ENCODE peak calls at places on chromosome 21, in six cellular contexts. Q is neural progenitor cell; P is HT-29; H is activated T-helper 1 cell treated with anti-CD3 and anti-CD28 coated beads, Interleukin-2, amount 50 U/mL, for 16 hours; S is NCI-H446; W is Karpas-422. U is an unnamed sample.
A peak's percentile ranks its signal among the peaks of the same experiment; 100 is the strongest.

GRCh38 chr21:31538821-31539220 is 120.7 kb upstream of the SOD1 start:
- DNase-seq in Q (no peak), P (no peak), H (no peak), S (no peak), W (no peak), U (no peak)

GRCh38 chr21:39136711-39137110 is 46.5 kb downstream of the PSMG1 start:
- DNase-seq in Q (no peak), P (no peak), H (no peak), S (no peak), W (no peak), U (no peak)

GRCh38 chr21:35924714-35925301 is 135.5 kb downstream of the SETD4 start:
- DNase-seq in Q (no peak), P (no peak), H (no peak), S (no peak), W (no peak), U (no peak)

GRCh38 chr21:39604951-39605350 is 7.8 kb upstream of the B3GALT5 start:
- DNase-seq in Q (no peak), P (no peak), H (no peak), S (no peak), W (no peak), U (no peak)

GRCh38 chr21:31142600-31142999 is 104.3 kb upstream of the KRTAP19-8 start:
- DNase-seq in Q (peak; percentile 42), P (no peak), H (no peak), S (no peak), W (peak; percentile 58), U (no peak)

GRCh38 chr21:35904995-35905972 is 155.0 kb downstream of the SETD4 start:
- DNase-seq in Q (no peak), P (no peak), H (no peak), S (no peak), W (no peak), U (no peak)

GRCh38 chr21:31873275-31873695 is 465 bp downstream of the HUNK start:
- DNase-seq in Q (peak; percentile 66), P (no peak), H (no peak), S (no peak), W (no peak), U (no peak)

GRCh38 chr21:38766987-38767722 is 38.6 kb upstream of the ETS2 start:
- DNase-seq in Q (no peak), P (no peak), H (peak; percentile 13), S (no peak), W (no peak), U (peak; percentile 32)

GRCh38 chr21:38714998-38715397 is 90.7 kb upstream of the ETS2 start:
- DNase-seq in Q (no peak), P (no peak), H (no peak), S (no peak), W (no peak), U (no peak)

GRCh38 chr21:31911138-31911907 is 38.5 kb downstream of the HUNK start:
- DNase-seq in Q (no peak), P (no peak), H (no peak), S (no peak), W (no peak), U (no peak)

GRCh38 chr21:25313891-25314646 is 293.2 kb downstream of the MRPL39 start:
- DNase-seq in Q (no peak), P (no peak), H (no peak), S (peak; percentile 16), W (no peak), U (no peak)

GRCh38 chr21:42745511-42746239 is 92.3 kb downstream of the PDE9A start:
- DNase-seq in Q (no peak), P (no peak), H (no peak), S (no peak), W (no peak), U (no peak)

GRCh38 chr21:35525443-35525842 is 476.3 kb upstream of the RUNX1 start:
- DNase-seq in Q (no peak), P (no peak), H (no peak), S (no peak), W (no peak), U (no peak)

GRCh38 chr21:42311816-42312625 is 3.2 kb downstream of the TFF3 start:
- DNase-seq in Q (no peak), P (no peak), H (no peak), S (no peak), W (no peak), U (no peak)

GRCh38 chr21:36055551-36055950 is 4.8 kb downstream of the SETD4 start:
- DNase-seq in Q (no peak), P (no peak), H (no peak), S (no peak), W (no peak), U (no peak)

GRCh38 chr21:33380483-33380998 is 22.7 kb upstream of the IFNGR2 start:
- DNase-seq in Q (no peak), P (peak; percentile 84), H (peak; percentile 65), S (peak; percentile 71), W (peak; percentile 88), U (peak; percentile 76)

GRCh38 chr21:17351766-17352165 is 161.1 kb upstream of the CXADR start:
- DNase-seq in Q (no peak), P (no peak), H (no peak), S (no peak), W (no peak), U (no peak)

U was measured in activated CD4-positive, alpha-beta T cell treated with anti-CD3 and anti-CD28 coated beads, Interleukin-2, amount 50 U/mL, for 24 hours.